ENCODE peak calls at places on chromosome 17, in nine cellular contexts. Y is NCI-H1694; Z is HEK293T; T is stimulated activated CD8-positive, alpha-beta memory T cell treated with anti-CD3 and anti-CD28 coated beads, Interleukin-2, amount 100 ng/mL, for 1 hour; M is activated T-helper 1 cell treated with anti-CD3 and anti-CD28 coated beads, Interleukin-2, amount 50 U/mL, for 16 hours; U is amygdala; X is lower lobe of right lung; A is WERI-Rb-1; N is Calu3. I is an unnamed sample.

GRCh38 chr17:49573510-49574282 is 2.0 kb upstream of the NXPH3 start:
- DNase-seq in Z (no peak), A (no peak), X (peak; percentile 33), N (no peak), Y (no peak), T (no peak), U (no peak), M (no peak), I (no peak)

GRCh38 chr17:9287301-9287700 is 266.0 kb downstream of the NTN1 start:
- DNase-seq in T (no peak), Y (no peak), U (no peak), A (no peak), M (no peak), N (no peak), Z (no peak), X (no peak), I (no peak)

GRCh38 chr17:82239401-82239925 is 10.6 kb downstream of the SLC16A3 start:
- DNase-seq in N (no peak), Z (no peak), U (no peak), T (no peak), Y (no peak), X (peak; percentile 48), M (no peak), A (no peak), I (no peak)

GRCh38 chr17:63707151-63707550 is 7.2 kb upstream of the LIMD2 start:
- DNase-seq in X (no peak), A (no peak), Z (no peak), U (no peak), T (no peak), M (no peak), N (no peak), Y (no peak), I (no peak)

GRCh38 chr17:81870155-81870977 is 771 bp downstream of the ARHGDIA start:
- DNase-seq in X (peak; percentile 78), Z (no peak), T (no peak), Y (no peak), M (no peak), A (no peak), N (peak; percentile 34), U (peak; percentile 11), I (no peak)

GRCh38 chr17:73311428-73311780 is 397 bp downstream of the CDC42EP4 start:
- DNase-seq in U (no peak), A (no peak), N (no peak), T (no peak), X (peak; percentile 68), Z (no peak), Y (no peak), M (peak; percentile 6), I (peak; percentile 51)

GRCh38 chr17:61833536-61834203 is 29.7 kb downstream of the BRIP1 start:
- DNase-seq in T (no peak), A (no peak), M (no peak), Y (no peak), X (no peak), U (no peak), N (no peak), Z (no peak), I (no peak)

GRCh38 chr17:75724016-75725003 is 3.1 kb downstream of the ITGB4 start:
- DNase-seq in U (no peak), N (no peak), X (no peak), M (no peak), Y (no peak), T (no peak), A (no peak), Z (no peak), I (no peak)

GRCh38 chr17:80890551-80890930 is 101.1 kb upstream of the CHMP6 start:
- DNase-seq in N (no peak), Y (no peak), M (no peak), T (no peak), A (no peak), X (peak; percentile 34), U (no peak), Z (no peak), I (no peak)

GRCh38 chr17:45227101-45227591 is 5.5 kb downstream of the FMNL1 start:
- DNase-seq in Y (no peak), U (no peak), N (no peak), T (no peak), Z (no peak), X (no peak), M (no peak), A (no peak), I (no peak)

GRCh38 chr17:4788159-4788806 is 481 bp upstream of the GLTPD2 start:
- DNase-seq in T (no peak), X (no peak), N (no peak), A (no peak), M (no peak), U (no peak), Y (no peak), Z (no peak), I (no peak)

GRCh38 chr17:77468897-77469296 is 328.1 kb downstream of the SEC14L1 start:
- DNase-seq in A (no peak), Y (no peak), N (no peak), X (no peak), M (no peak), T (no peak), U (no peak), Z (no peak), I (no peak)

GRCh38 chr17:65109990-65110680 is 27.0 kb upstream of the RGS9 start:
- DNase-seq in X (no peak), N (no peak), T (no peak), Z (no peak), M (no peak), Y (no peak), U (no peak), A (no peak), I (no peak)

GRCh38 chr17:30824002-30824355 is 513 bp downstream of the CRLF3 start:
- DNase-seq in U (no peak), M (no peak), N (no peak), Z (peak; percentile 12), Y (no peak), A (no peak), T (no peak), X (no peak), I (no peak)

GRCh38 chr17:72687941-72688340 is 404.5 kb downstream of the SLC39A11 start:
- DNase-seq in T (no peak), N (no peak), Z (no peak), Y (no peak), A (no peak), X (no peak), U (no peak), M (no peak), I (no peak)

GRCh38 chr17:80270836-80271235 is 10.2 kb downstream of the RNF213 start:
- DNase-seq in U (peak; percentile 29), T (no peak), N (peak; percentile 37), M (no peak), A (peak; percentile 89), Z (peak; percentile 85), Y (no peak), X (no peak), I (no peak)

GRCh38 chr17:3566551-3566950 is 8.9 kb upstream of the TRPV3 start:
- DNase-seq in U (no peak), X (no peak), Z (no peak), Y (no peak), T (no peak), M (no peak), A (no peak), N (no peak), I (no peak)

GRCh38 chr17:31453896-31454295 is 62.4 kb downstream of the RAB11FIP4 start:
- DNase-seq in Y (no peak), Z (no peak), U (no peak), N (no peak), T (no peak), X (no peak), M (no peak), A (no peak), I (no peak)

GRCh38 chr17:45370949-45371413 is 54.2 kb upstream of the MAP3K14 start:
- DNase-seq in Y (no peak), X (no peak), Z (no peak), U (no peak), A (no peak), N (no peak), M (no peak), T (no peak), I (no peak)

GRCh38 chr17:76532072-76532651 is 5.3 kb downstream of the CYGB start:
- DNase-seq in M (no peak), N (no peak), U (no peak), T (no peak), A (no peak), Y (no peak), Z (no peak), X (no peak), I (no peak)

GRCh38 chr17:81166033-81166472 is at the start of gene AATK:
- DNase-seq in X (no peak), A (no peak), T (no peak), Y (no peak), N (no peak), U (no peak), Z (no peak), M (no peak), I (no peak)